ENCODE peak calls at places on chromosomes 6 and 20, in eight cellular contexts. X is mammary epithelial cell; C is AG04450; F is stimulated activated CD8-positive, alpha-beta memory T cell treated with anti-CD3 and anti-CD28 coated beads, Interleukin-15, amount 100 ng/mL, for 24 hours; Z is D341Med; H is MCF 10A; U is NCI-H2171; V is ACHN. D is an unnamed sample.

GRCh38 chr6:99589290-99589672 is 17.4 kb upstream of the PRDM13 start:
- DNase-seq in X (no peak), C (no peak), F (no peak), Z (peak), H (no peak), U (no peak), V (no peak), D (no peak)

GRCh38 chr6:13624871-13625288 is 9.7 kb downstream of the NOL7 start:
- DNase-seq in X (peak), C (no peak), F (no peak), Z (peak), H (peak), U (peak), V (peak), D (peak)

GRCh38 chr20:7859371-7859802 is 80.9 kb downstream of the HAO1 start:
- DNase-seq in X (peak), C (no peak), F (no peak), Z (peak), H (peak), U (no peak), V (peak), D (peak)

GRCh38 chr6:118574051-118574865 is 26.2 kb downstream of the PLN start:
- DNase-seq in X (peak), C (no peak), F (no peak), Z (no peak), H (peak), U (peak), V (peak), D (peak)

GRCh38 chr6:125745281-125746018 is 4.0 kb upstream of the HEY2 start:
- DNase-seq in X (no peak), C (no peak), F (no peak), Z (no peak), H (no peak), U (no peak), V (no peak), D (no peak)

GRCh38 chr20:1646975-1647431 is 10.6 kb downstream of the SIRPG start:
- DNase-seq in X (no peak), C (no peak), F (no peak), Z (no peak), H (no peak), U (no peak), V (no peak), D (no peak)

GRCh38 chr20:56348306-56348695 is 10.5 kb upstream of the FAM210B start:
- DNase-seq in X (no peak), C (no peak), F (no peak), Z (no peak), H (no peak), U (no peak), V (no peak), D (no peak)

GRCh38 chr20:64193058-64193457 is 28.8 kb downstream of the MYT1 start:
- DNase-seq in X (no peak), C (no peak), F (no peak), Z (no peak), H (no peak), U (no peak), V (no peak), D (no peak)

GRCh38 chr6:104472245-104472644 is 387.5 kb downstream of the HACE1 start:
- DNase-seq in X (no peak), C (no peak), F (no peak), Z (no peak), H (no peak), U (no peak), V (no peak), D (no peak)

GRCh38 chr6:43376551-43376981 is 7.1 kb upstream of the ZNF318 start:
- DNase-seq in X (peak), C (no peak), F (no peak), Z (no peak), H (peak), U (no peak), V (no peak), D (peak)

GRCh38 chr20:38005866-38006265 is 27.4 kb downstream of the TTI1 start:
- DNase-seq in X (no peak), C (no peak), F (no peak), Z (no peak), H (no peak), U (no peak), V (no peak), D (no peak)

GRCh38 chr6:166253277-166254229 is 54.6 kb downstream of the PRR18 start:
- DNase-seq in X (no peak), C (no peak), F (no peak), Z (no peak), H (no peak), U (no peak), V (no peak), D (no peak)

GRCh38 chr6:143802833-143803565 is 40.1 kb upstream of the LTV1 start:
- DNase-seq in X (no peak), C (peak), F (no peak), Z (no peak), H (no peak), U (no peak), V (no peak), D (peak)

GRCh38 chr6:106098383-106099234 is 12.5 kb downstream of the PRDM1 start:
- DNase-seq in X (peak), C (no peak), F (no peak), Z (no peak), H (peak), U (no peak), V (no peak), D (peak)

GRCh38 chr20:37714973-37715657 is 21.3 kb downstream of the CTNNBL1 start:
- DNase-seq in X (peak), C (no peak), F (no peak), Z (no peak), H (peak), U (no peak), V (no peak), D (peak)